ENCODE peak calls at places on chromosomes 12 and 14, in four cellular contexts. X, W, R and J are unnamed samples.

GRCh38 chr12:31797230-31797872 is 68.5 kb upstream of the AMN1 start:
- DNase-seq in X (no peak), W (no peak), R (no peak), J (no peak)

GRCh38 chr14:89957791-89958190 is 2.1 kb downstream of the TDP1 start:
- DNase-seq in X (no peak), W (no peak), R (no peak), J (no peak)

GRCh38 chr14:24241829-24242443 is 487 bp downstream of the TINF2 start:
- DNase-seq in X (peak; percentile 88), W (peak; percentile 95), R (peak; percentile 94), J (peak; percentile 95)

GRCh38 chr14:99077844-99078236 is 194.2 kb downstream of the BCL11B start:
- DNase-seq in X (no peak), W (no peak), R (no peak), J (no peak)

GRCh38 chr12:27709212-27709931 is 1.3 kb upstream of the MRPS35 start:
- DNase-seq in X (no peak), W (no peak), R (no peak), J (no peak)

GRCh38 chr14:92323031-92323915 is at the start of gene SLC24A4:
- DNase-seq in X (no peak), W (no peak), R (peak; percentile 18), J (no peak)

GRCh38 chr12:46292754-46293402 is 24.0 kb upstream of the SLC38A1 start:
- DNase-seq in X (no peak), W (no peak), R (no peak), J (no peak)

GRCh38 chr12:29148065-29148957 is 767 bp upstream of the FAR2 start:
- DNase-seq in X (no peak), W (no peak), R (peak; percentile 28), J (peak; percentile 60)

GRCh38 chr14:61472025-61472672 is 150.8 kb downstream of the PRKCH start:
- DNase-seq in X (no peak), W (no peak), R (no peak), J (peak; percentile 69)

GRCh38 chr14:51095854-51096823 is 1.2 kb upstream of the TRIM9 start:
- DNase-seq in X (no peak), W (no peak), R (peak; percentile 58), J (peak; percentile 47)

GRCh38 chr14:93234798-93235197 is 27.7 kb downstream of the UBR7 start:
- DNase-seq in X (no peak), W (no peak), R (no peak), J (no peak)

GRCh38 chr12:124486346-124486963 is 81.0 kb downstream of the NCOR2 start:
- DNase-seq in X (no peak), W (peak; percentile 75), R (peak; percentile 5), J (peak; percentile 17)

GRCh38 chr14:36496346-36496745 is 23.7 kb downstream of the NKX2-1 start:
- DNase-seq in X (no peak), W (no peak), R (no peak), J (no peak)
- H3K27me3 ChIP-seq in X (peaks cover 2% of the 10 kb centered on the region), W (peaks cover 22% of the 10 kb centered on the region), R (peaks cover 3% of the 10 kb centered on the region), J (peaks cover 8% of the 10 kb centered on the region)

GRCh38 chr12:117033382-117034045 is 65.7 kb downstream of the TESC start:
- DNase-seq in X (no peak), W (peak; percentile 87), R (no peak), J (peak; percentile 56)
- H3K4me3 ChIP-seq in X (no peak overlapping the region), W (no peak overlapping the region), R (peak overlapping the region; percentile 39), J (no peak overlapping the region)

DNA sequence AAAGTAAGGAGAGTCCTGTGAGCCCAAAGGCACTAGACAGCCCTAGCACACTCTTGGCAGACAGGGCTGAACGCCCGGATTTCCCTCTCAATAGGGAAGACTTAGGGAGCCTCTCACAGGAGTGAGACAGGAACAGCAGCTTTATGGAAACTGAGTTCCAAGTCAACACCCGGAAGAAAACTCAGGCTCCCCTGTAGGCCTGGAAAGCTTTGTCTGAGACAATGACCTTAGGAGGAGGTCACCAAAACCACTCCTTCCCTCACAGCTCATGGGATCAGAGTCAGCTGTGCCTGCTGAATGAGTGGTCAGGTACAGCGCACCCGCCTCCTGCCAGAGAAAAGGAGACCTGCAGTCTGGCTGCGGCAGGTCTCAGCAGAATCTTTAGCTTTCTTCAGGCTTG is 229.5 kb downstream of the CACNA1C start:
- DNase-seq in X (no peak), W (no peak), R (no peak), J (no peak)
- H3K4me1 ChIP-seq in X (peaks cover 45% of the 10 kb centered on the region), W (no peaks in the 10 kb centered on the region), R (no peaks in the 10 kb centered on the region), J (peaks cover 20% of the 10 kb centered on the region)

GRCh38 chr14:65949711-65950516 is 536.3 kb upstream of the CCDC196 start:
- DNase-seq in X (no peak), W (peak; percentile 72), R (peak; percentile 21), J (peak; percentile 65)
- H3K27me3 ChIP-seq in X (no peaks in the 10 kb centered on the region), W (no peaks in the 10 kb centered on the region), R (peaks cover 3% of the 10 kb centered on the region), J (no peaks in the 10 kb centered on the region)

GRCh38 chr14:44353805-44354204 is 153.3 kb downstream of the FSCB start:
- DNase-seq in X (no peak), W (no peak), R (no peak), J (no peak)
- H3K4me3 ChIP-seq in X (no peak overlapping the region), W (no peak overlapping the region), R (no peak overlapping the region), J (no peak overlapping the region)

GRCh38 chr12:47814539-47815170 is 5.0 kb downstream of the HDAC7 start:
- DNase-seq in X (no peak), W (no peak), R (no peak), J (peak; percentile 47)
- H3K4me1 ChIP-seq in X (peaks cover 97% of the 10 kb centered on the region), W (peaks cover 19% of the 10 kb centered on the region), R (peaks cover 59% of the 10 kb centered on the region), J (peaks cover 42% of the 10 kb centered on the region)

GRCh38 chr12:49951411-49952105 is 1.0 kb downstream of the AQP2 start:
- DNase-seq in X (no peak), W (no peak), R (no peak), J (no peak)

GRCh38 chr12:49953961-49954835 is 3.7 kb downstream of the AQP2 start:
- DNase-seq in X (no peak), W (peak; percentile 42), R (no peak), J (no peak)

GRCh38 chr12:49950310-49951251 is at the start of gene AQP2:
- DNase-seq in X (no peak), W (no peak), R (no peak), J (no peak)

GRCh38 chr12:49953146-49953545 is 2.6 kb downstream of the AQP2 start:
- DNase-seq in X (no peak), W (peak; percentile 25), R (no peak), J (no peak)

GRCh38 chr12:49952396-49953055 is 2.0 kb downstream of the AQP2 start:
- DNase-seq in X (no peak), W (peak; percentile 12), R (no peak), J (no peak)
- H3K27me3 ChIP-seq in X (peaks cover 6% of the 10 kb centered on the region), W (no peaks in the 10 kb centered on the region), R (peaks cover 13% of the 10 kb centered on the region), J (no peaks in the 10 kb centered on the region)

GRCh38 chr12:57767317-57767716 is 439 bp upstream of the CYP27B1 start:
- DNase-seq in X (no peak), W (no peak), R (no peak), J (no peak)
- H3K4me3 ChIP-seq in X (no peak overlapping the region), W (no peak overlapping the region), R (no peak overlapping the region), J (no peak overlapping the region)

DNA sequence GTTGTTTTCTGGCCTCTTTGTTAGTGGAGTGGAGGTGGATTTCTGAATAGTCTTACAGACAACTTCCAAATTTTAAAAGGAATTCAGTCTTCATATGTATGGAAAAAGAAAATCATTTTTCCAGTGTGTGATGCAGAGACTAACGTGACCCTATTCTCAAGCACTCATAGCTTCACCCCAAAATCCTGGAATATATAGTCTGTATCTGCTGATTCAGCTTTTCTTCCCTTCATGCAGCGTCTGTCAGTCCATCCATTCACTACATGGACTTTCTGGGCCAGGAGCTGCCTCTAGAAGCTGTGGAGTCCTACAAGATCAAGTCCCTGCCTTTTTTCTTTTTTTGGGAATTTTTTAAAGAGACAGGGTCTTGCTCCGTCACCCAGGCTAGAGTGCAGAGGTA is 23.8 kb downstream of the KLC1 start:
- DNase-seq in X (no peak), W (no peak), R (no peak), J (no peak)
- H3K4me1 ChIP-seq in X (peaks cover 59% of the 10 kb centered on the region), W (no peaks in the 10 kb centered on the region), R (peaks cover 43% of the 10 kb centered on the region), J (peaks cover 8% of the 10 kb centered on the region)